ENCODE peak calls at places on chromosomes 3 and 15, in nine cellular contexts. Y, V, K, X, U, N, S, M and T are unnamed samples. For H3K4me1, the result is how much of the 10 kb centered on the place peaks cover.

GRCh38 chr15:56243117-56243773 is 434 bp downstream of the RFX7 start:
- DNase-seq in S (peak), X (peak), V (peak), U (peak), M (no peak), N (peak), K (peak), Y (peak), T (peak)

GRCh38 chr3:24387000-24387399 is 107.7 kb downstream of the THRB start:
- DNase-seq in Y (no peak), M (no peak), K (no peak), N (no peak), S (no peak), X (no peak), V (no peak), U (no peak), T (no peak)

GRCh38 chr15:50003786-50004334 is 115.2 kb downstream of the ATP8B4 start:
- DNase-seq in U (peak), Y (peak), X (peak), M (peak), V (peak), S (peak), K (peak), N (peak), T (peak)

GRCh38 chr3:100099621-100100020 is 14.7 kb downstream of the FILIP1L start:
- DNase-seq in N (no peak), M (no peak), X (no peak), U (no peak), Y (no peak), K (no peak), S (no peak), V (no peak), T (no peak)

GRCh38 chr3:97721446-97721845 is 43.1 kb upstream of the ARL6 start:
- DNase-seq in X (no peak), K (no peak), N (no peak), V (no peak), S (no peak), M (no peak), Y (no peak), U (no peak), T (no peak)

GRCh38 chr15:48625126-48625525 is 20.4 kb downstream of the FBN1 start:
- DNase-seq in V (no peak), M (no peak), X (no peak), S (no peak), U (no peak), Y (no peak), N (no peak), K (no peak), T (no peak)

GRCh38 chr3:107142171-107142570 is 235.1 kb upstream of the CCDC54 start:
- DNase-seq in V (no peak), X (no peak), S (no peak), Y (no peak), U (no peak), M (no peak), N (no peak), K (no peak), T (no peak)

GRCh38 chr15:58980351-58980939 is 7.0 kb upstream of the RNF111 start:
- DNase-seq in K (no peak), X (no peak), N (no peak), U (peak), M (peak), Y (no peak), V (no peak), S (no peak), T (no peak)

GRCh38 chr15:90994059-90994416 is 297 bp downstream of the PRC1 start:
- DNase-seq in S (no peak), U (no peak), X (peak), Y (no peak), N (no peak), K (no peak), V (no peak), M (no peak), T (no peak)

GRCh38 chr15:38685686-38686339 is 121.2 kb upstream of the RASGRP1 start:
- DNase-seq in N (no peak), K (no peak), X (no peak), M (no peak), U (no peak), Y (no peak), V (no peak), S (no peak), T (no peak)

GRCh38 chr3:70832035-70832795 is 519.8 kb upstream of the MDFIC2 start:
- DNase-seq in V (no peak), X (no peak), Y (no peak), M (no peak), S (no peak), U (peak), N (no peak), K (peak), T (no peak)

GRCh38 chr3:18079739-18080138 is 337.3 kb upstream of the TBC1D5 start:
- DNase-seq in U (peak), X (no peak), S (no peak), N (no peak), Y (no peak), K (no peak), M (peak), V (no peak), T (no peak)

GRCh38 chr15:70127288-70127746 is 29.6 kb upstream of the TLE3 start:
- DNase-seq in V (peak), K (peak), M (no peak), Y (no peak), N (no peak), X (no peak), S (peak), U (no peak), T (no peak)

GRCh38 chr15:101329867-101330380 is 34.9 kb upstream of the SNRPA1 start:
- DNase-seq in U (no peak), M (no peak), V (no peak), Y (no peak), S (no peak), X (no peak), N (no peak), K (no peak), T (no peak)

GRCh38 chr3:94305835-94306685 is 243.2 kb downstream of the NSUN3 start:
- DNase-seq in N (no peak), X (no peak), V (no peak), Y (no peak), S (no peak), U (no peak), K (no peak), M (no peak), T (no peak)

GRCh38 chr15:46934851-46935250 is 782.5 kb upstream of the SEMA6D start:
- DNase-seq in V (no peak), U (no peak), K (no peak), X (no peak), N (no peak), Y (no peak), S (no peak), M (no peak), T (no peak)

GRCh38 chr3:181358060-181358459 is 353.7 kb upstream of the SOX2 start:
- DNase-seq in S (no peak), M (no peak), Y (no peak), N (no peak), V (no peak), K (no peak), X (no peak), U (no peak), T (no peak)

GRCh38 chr3:124315215-124316033 is 323.5 kb upstream of the ROPN1 start:
- DNase-seq in K (no peak), M (peak), V (no peak), N (no peak), X (no peak), U (peak), Y (no peak), S (no peak), T (no peak)

GRCh38 chr15:57033715-57034439 is 115.4 kb downstream of the TCF12 start:
- DNase-seq in U (no peak), X (no peak), Y (no peak), V (no peak), K (no peak), S (no peak), N (no peak), M (no peak), T (no peak)

GRCh38 chr3:169809230-169809795 is 3.4 kb upstream of the LRRIQ4 start:
- DNase-seq in M (no peak), U (no peak), N (no peak), K (no peak), Y (no peak), V (no peak), X (no peak), S (no peak), T (no peak)

GRCh38 chr3:32374788-32375595 is 16.7 kb upstream of the CMTM7 start:
- DNase-seq in K (peak), V (peak), M (peak), N (peak), X (peak), Y (no peak), S (peak), U (peak), T (no peak)

GRCh38 chr15:81323559-81323943 is 390 bp downstream of the STARD5 start:
- DNase-seq in U (no peak), Y (no peak), V (no peak), X (no peak), N (no peak), K (no peak), M (no peak), S (no peak), T (no peak)

GRCh38 chr15:82850242-82850591 is 40.8 kb downstream of the WHAMM start:
- DNase-seq in N (no peak), S (peak), M (no peak), Y (no peak), U (peak), K (no peak), V (no peak), X (no peak), T (no peak)

GRCh38 chr3:133444071-133444774 is 44.4 kb downstream of the BFSP2 start:
- DNase-seq in Y (no peak), S (peak), U (peak), M (no peak), K (no peak), X (peak), V (peak), N (no peak), T (no peak)

GRCh38 chr3:168889666-168890065 is 773.8 kb downstream of the MECOM start:
- DNase-seq in X (no peak), V (no peak), K (no peak), Y (no peak), S (no peak), M (no peak), U (no peak), N (no peak), T (no peak)

GRCh38 chr15:67103021-67103420 is 37.6 kb downstream of the SMAD3 start:
- DNase-seq in V (no peak), N (no peak), U (no peak), S (no peak), M (no peak), K (no peak), Y (no peak), X (no peak), T (no peak)

GRCh38 chr15:67105065-67105951 is 39.9 kb downstream of the SMAD3 start:
- DNase-seq in X (peak), N (peak), S (peak), Y (no peak), U (peak), K (peak), V (peak), M (peak), T (peak)

GRCh38 chr15:67103432-67103831 is 38.0 kb downstream of the SMAD3 start:
- DNase-seq in U (no peak), Y (no peak), M (no peak), V (no peak), N (no peak), X (no peak), S (no peak), K (no peak), T (peak)

GRCh38 chr15:67104453-67104852 is 39.1 kb downstream of the SMAD3 start:
- DNase-seq in X (no peak), Y (no peak), M (no peak), N (no peak), V (no peak), K (no peak), U (no peak), S (no peak), T (peak)

DNA sequence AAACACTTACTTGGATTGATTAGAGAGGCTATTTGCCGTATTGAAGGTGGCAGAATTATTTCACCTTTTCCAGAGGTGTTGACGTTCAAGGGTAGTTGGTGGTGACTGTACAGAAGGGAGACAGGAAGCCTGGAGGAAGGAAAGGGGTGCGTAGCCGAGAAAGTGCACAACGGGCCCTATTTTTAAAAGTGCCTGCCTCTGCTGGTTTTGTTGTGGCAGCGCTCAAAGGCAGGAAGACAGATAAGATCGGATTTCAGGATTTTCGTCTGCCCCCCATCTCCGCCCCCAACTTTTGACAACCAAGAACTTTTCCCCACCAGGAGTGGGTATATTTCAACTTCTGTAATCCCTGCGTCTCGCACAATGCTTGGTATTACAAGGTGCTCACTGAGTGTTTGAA is 38.5 kb downstream of the SMAD3 start:
- DNase-seq in K (no peak), X (no peak), S (no peak), Y (no peak), N (no peak), U (no peak), V (no peak), M (no peak), T (peak)
- H3K4me1 ChIP-seq in K (half or more), X (under half), S (half or more), Y (half or more), N (under half), U (half or more), V (half or more), M (half or more), T (half or more)

GRCh38 chr15:89631902-89632264 is 23.4 kb downstream of the KIF7 start:
- DNase-seq in K (no peak), N (no peak), U (no peak), S (no peak), X (no peak), M (no peak), Y (peak), V (no peak), T (no peak)
- TF ChIP-seq POLR2A in K (no peak), N (no peak), U (no peak), S (no peak), X (no peak), M (no peak), Y (no peak), V (no peak), T (no peak)

GRCh38 chr15:26713498-26713897 is 59.4 kb downstream of the GABRB3 start:
- DNase-seq in S (no peak), V (no peak), Y (no peak), U (no peak), K (no peak), N (no peak), X (no peak), M (no peak), T (no peak)
- H3K4me1 ChIP-seq in S (under half), V (under half), Y (under half), U (under half), K (under half), N (under half), X (under half), M (under half), T (under half)

GRCh38 chr3:59717679-59718205 is 667.9 kb upstream of the CFAP20DC start:
- DNase-seq in S (no peak), X (no peak), U (no peak), V (no peak), M (no peak), N (no peak), Y (no peak), K (no peak), T (no peak)
- TF ChIP-seq POLR2A in S (no peak), X (no peak), U (no peak), V (no peak), M (no peak), N (no peak), Y (no peak), K (no peak), T (no peak)

GRCh38 chr3:155871746-155872158 is 1.3 kb downstream of the GMPS start:
- DNase-seq in K (no peak), S (no peak), N (no peak), Y (no peak), X (no peak), U (peak), V (no peak), M (no peak), T (no peak)

GRCh38 chr3:155880286-155880685 is 9.8 kb downstream of the GMPS start:
- DNase-seq in Y (no peak), N (no peak), K (no peak), X (no peak), U (no peak), S (no peak), V (no peak), M (no peak), T (no peak)

GRCh38 chr3:155876037-155876436 is 5.6 kb downstream of the GMPS start:
- DNase-seq in Y (no peak), M (no peak), X (no peak), N (no peak), U (no peak), S (no peak), V (no peak), K (no peak), T (no peak)

GRCh38 chr3:155872904-155873646 is 2.6 kb downstream of the GMPS start:
- DNase-seq in M (no peak), K (no peak), Y (no peak), S (no peak), U (no peak), N (no peak), X (no peak), V (no peak), T (no peak)

DNA sequence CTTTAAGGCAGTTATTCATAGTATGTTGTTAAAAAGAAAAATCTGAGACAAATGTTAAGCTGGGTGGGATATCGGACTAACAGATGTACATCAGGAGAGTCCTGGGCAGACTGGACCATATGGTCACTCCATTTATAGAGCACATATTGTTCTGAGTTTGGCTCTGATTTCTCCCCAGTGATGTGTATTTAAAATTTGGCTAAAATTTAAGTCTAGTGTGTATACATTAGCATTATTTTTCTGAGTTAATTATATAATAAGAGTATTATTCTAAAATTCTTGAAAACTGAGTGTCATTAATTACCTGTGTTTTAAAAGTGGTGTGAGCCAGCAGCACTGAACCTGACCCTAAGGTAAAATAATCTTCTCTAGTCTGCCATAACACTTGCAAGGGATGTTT is 6.1 kb downstream of the GMPS start:
- DNase-seq in U (no peak), V (no peak), S (no peak), Y (no peak), M (no peak), K (no peak), X (no peak), N (no peak), T (no peak)
- H3K4me1 ChIP-seq in U (under half), V (under half), S (under half), Y (under half), M (under half), K (half or more), X (under half), N (under half), T (under half)